ENCODE peak calls at places on chromosomes 16 and 17, in five cellular contexts. R is upper lobe of right lung, E is lung, Z is pancreas, J is adrenal gland. H is an unnamed sample. For H3K4me1, the result is how much of the 10 kb centered on the place peaks cover.

GRCh38 chr17:67469208-67469980 is 92.3 kb downstream of the PITPNC1 start:
- DNase-seq in R (no peak), J (no peak), Z (no peak), E (no peak), H (no peak)

GRCh38 chr17:57636274-57636673 is 108.8 kb downstream of the CCDC182 start:
- DNase-seq in R (no peak), E (no peak), J (no peak), Z (no peak), H (no peak)

GRCh38 chr17:32894245-32894644 is 17.3 kb upstream of the MYO1D start:
- DNase-seq in Z (no peak), R (no peak), J (no peak), E (no peak), H (no peak)

GRCh38 chr17:8151641-8152111 is 528 bp downstream of the PER1 start:
- DNase-seq in Z (peak), E (peak), R (peak), J (peak), H (peak)

GRCh38 chr17:78122221-78122990 is 6.1 kb downstream of the TMC6 start:
- DNase-seq in Z (no peak), E (no peak), R (no peak), J (no peak), H (no peak)

GRCh38 chr17:32496348-32497078 is 9.7 kb downstream of the CDK5R1 start:
- DNase-seq in R (peak), Z (no peak), J (no peak), E (no peak), H (no peak)

GRCh38 chr17:9291912-9292562 is 270.7 kb downstream of the NTN1 start:
- DNase-seq in J (peak), E (no peak), R (no peak), Z (peak), H (peak)

GRCh38 chr16:87822002-87822390 is 47.3 kb downstream of the SLC7A5 start:
- DNase-seq in Z (no peak), R (no peak), J (no peak), E (no peak), H (no peak)

GRCh38 chr16:67879462-67879861 is 5.2 kb upstream of the NRN1L start:
- DNase-seq in J (no peak), R (no peak), E (no peak), Z (no peak), H (no peak)

GRCh38 chr16:1363501-1364041 is 11.8 kb downstream of the GNPTG start:
- DNase-seq in R (peak), J (peak), E (peak), Z (peak), H (no peak)

GRCh38 chr17:38731526-38732294 is 1.6 kb downstream of the CISD3 start:
- DNase-seq in J (no peak), Z (peak), R (no peak), E (no peak), H (no peak)

GRCh38 chr17:8563981-8564602 is 66.4 kb downstream of the MYH10 start:
- DNase-seq in J (no peak), E (no peak), Z (no peak), R (no peak), H (no peak)

GRCh38 chr17:58060596-58061191 is 22.5 kb upstream of the DYNLL2 start:
- DNase-seq in E (peak), J (peak), Z (peak), R (no peak), H (peak)

GRCh38 chr16:80883159-80883642 is 78.8 kb upstream of the CDYL2 start:
- DNase-seq in E (no peak), R (no peak), J (no peak), Z (no peak), H (no peak)

GRCh38 chr16:23893976-23894375 is 58.2 kb downstream of the PRKCB start:
- DNase-seq in E (no peak), J (no peak), R (no peak), Z (no peak), H (no peak)
- TF ChIP-seq CTCF in E (no peak), J (no peak), R (no peak), Z (no peak), H (no peak)

GRCh38 chr16:4923853-4924252 is 13.1 kb downstream of the PPL start:
- DNase-seq in R (no peak), J (no peak), Z (no peak), E (no peak), H (no peak)
- H3K4me1 ChIP-seq in R (under half), J (under half), Z (under half), E (under half), H (under half)

DNA sequence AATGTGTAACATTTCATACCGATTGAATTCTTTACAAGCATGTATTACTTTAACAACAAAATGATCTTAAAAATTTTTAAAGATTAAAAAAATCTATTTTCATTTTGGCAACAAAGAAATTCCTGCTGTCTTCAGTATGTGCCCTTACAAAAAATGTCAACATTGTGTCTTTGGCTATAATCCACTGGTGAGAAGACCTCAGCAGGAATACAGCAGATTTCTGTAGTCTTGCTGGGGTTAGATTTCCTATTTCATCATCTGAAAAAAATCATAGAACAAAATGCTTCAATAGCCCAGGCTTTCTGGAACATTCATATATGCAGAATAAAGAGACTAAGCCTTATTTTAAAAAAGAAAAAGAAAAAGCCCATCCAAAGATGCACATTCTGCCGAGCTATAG is 129.1 kb upstream of the CA10 start:
- DNase-seq in Z (no peak), R (no peak), E (no peak), J (no peak), H (no peak)
- H3K4me3 ChIP-seq in Z (no peak), R (no peak), E (no peak), J (no peak), H (no peak)

GRCh38 chr17:34443832-34444469 is 80.9 kb upstream of the CCL1 start:
- DNase-seq in J (no peak), R (no peak), Z (no peak), E (no peak), H (no peak)
- TF ChIP-seq CTCF in J (peak), R (no peak), Z (no peak), E (no peak), H (peak)

DNA sequence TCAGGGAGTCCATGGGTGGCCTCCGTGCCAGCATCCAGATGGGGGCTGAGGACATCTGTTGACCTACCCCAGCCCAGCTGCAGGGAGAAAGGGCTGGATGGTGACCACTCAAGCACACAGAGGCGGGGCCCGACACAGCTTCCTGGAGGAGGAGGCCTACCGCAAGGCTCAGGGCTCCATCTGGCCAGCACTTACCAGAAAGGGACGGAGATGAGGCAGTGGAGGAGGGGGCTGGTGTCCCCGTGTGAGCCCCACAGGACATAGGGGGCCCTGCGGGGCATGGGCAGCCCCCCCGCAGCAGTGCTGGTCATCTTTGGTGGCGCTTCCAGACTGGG is 147.5 kb upstream of the CIBAR2 start:
- DNase-seq in E (no peak), J (no peak), R (no peak), Z (no peak), H (no peak)
- H3K4me1 ChIP-seq in E (under half), J (under half), R (under half), Z (under half), H (under half)

DNA sequence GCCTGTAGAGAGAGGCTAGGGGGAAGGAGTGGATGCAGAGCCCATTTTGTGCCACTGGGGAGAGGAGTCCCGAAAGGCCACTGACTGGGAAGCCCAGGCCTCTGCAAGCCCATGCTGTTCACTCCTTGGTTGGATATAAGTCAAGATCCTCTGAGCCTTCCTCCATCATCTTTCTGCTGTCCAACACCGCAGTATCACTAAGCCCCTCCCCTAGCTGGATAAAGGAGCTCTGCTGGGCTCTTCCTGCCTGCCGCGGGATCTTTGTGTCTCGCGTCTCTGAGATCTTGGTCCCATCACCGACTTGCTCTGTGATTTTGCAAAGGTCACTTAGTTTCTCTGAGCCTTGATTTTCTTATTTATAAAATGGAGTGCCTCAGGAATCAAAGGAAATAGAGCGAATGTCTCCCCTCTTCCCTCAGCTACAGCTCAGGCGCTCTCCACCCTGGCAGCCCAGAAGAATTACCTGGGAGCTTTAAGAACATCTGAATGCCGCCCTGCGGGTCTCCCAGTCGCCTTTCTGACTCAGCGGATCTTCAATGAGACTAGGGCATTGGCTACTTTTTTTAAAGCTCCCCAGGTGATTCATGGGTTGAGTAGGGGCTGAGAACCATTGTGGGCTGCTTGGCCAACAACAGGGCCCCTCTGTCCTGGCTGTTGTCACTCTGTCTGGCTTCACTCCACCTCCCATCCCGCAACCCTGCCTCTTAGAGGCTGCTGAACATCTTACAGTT is 25.2 kb upstream of the TMEM220 start:
- DNase-seq in E (no peak), J (no peak), Z (no peak), R (no peak), H (no peak)
- H3K4me3 ChIP-seq in E (no peak), J (no peak), Z (no peak), R (no peak), H (no peak)

GRCh38 chr16:86289907-86290306 is 220.4 kb upstream of the FOXF1 start:
- DNase-seq in Z (no peak), R (no peak), J (no peak), E (no peak), H (no peak)

GRCh38 chr16:86289304-86289703 is 221.0 kb upstream of the FOXF1 start:
- DNase-seq in R (no peak), J (no peak), E (no peak), Z (no peak), H (no peak)

GRCh38 chr16:86287641-86288201 is 222.6 kb upstream of the FOXF1 start:
- DNase-seq in R (no peak), E (no peak), Z (no peak), J (no peak), H (no peak)

GRCh38 chr16:86286991-86287640 is 223.2 kb upstream of the FOXF1 start:
- DNase-seq in E (no peak), Z (no peak), R (no peak), J (no peak), H (no peak)

GRCh38 chr16:86288716-86289294 is 221.5 kb upstream of the FOXF1 start:
- DNase-seq in Z (no peak), J (no peak), R (no peak), E (no peak), H (no peak)
- TF ChIP-seq CTCF in Z (no peak), J (no peak), R (no peak), E (no peak), H (no peak)

H was measured in uterus.